ENCODE peak calls at places on chromosomes 6 and 20, in six cellular contexts. S is GM12878, D is neural progenitor cell, U is fibroblast of lung, L is IMR-90, B is hepatocyte. W is an unnamed sample.

GRCh38 chr20:9066196-9066595 is 2.7 kb upstream of the PLCB4 start:
- DNase-seq in S (no peak), D (no peak), U (no peak), L (no peak), B (no peak), W (no peak)

GRCh38 chr20:20712004-20712473 is 405 bp downstream of the RALGAPA2 start:
- DNase-seq in S (no peak), D (peak), U (peak), L (no peak), B (peak), W (no peak)

GRCh38 chr6:53282741-53283140 is 66.0 kb downstream of the ELOVL5 start:
- DNase-seq in S (no peak), D (no peak), U (no peak), L (no peak), B (no peak), W (no peak)

GRCh38 chr20:1619861-1620444 is at the start of gene SIRPB1:
- DNase-seq in S (no peak), D (no peak), U (no peak), L (peak), B (peak), W (no peak)

GRCh38 chr6:159941286-159942113 is 27.4 kb upstream of the IGF2R start:
- DNase-seq in S (peak), D (peak), U (peak), L (peak), B (peak), W (peak)

GRCh38 chr20:14189794-14190402 is 147.5 kb downstream of the FLRT3 start:
- DNase-seq in S (no peak), D (peak), U (peak), L (peak), B (peak), W (peak)

GRCh38 chr20:1313236-1313964 is 15.5 kb downstream of the SDCBP2 start:
- DNase-seq in S (no peak), D (peak), U (peak), L (peak), B (peak), W (peak)

GRCh38 chr6:36324191-36324590 is 12.5 kb downstream of the BNIP5 start:
- DNase-seq in S (no peak), D (no peak), U (no peak), L (no peak), B (no peak), W (no peak)

GRCh38 chr6:130681028-130681427 is 146.2 kb upstream of the SMLR1 start:
- DNase-seq in S (no peak), D (no peak), U (peak), L (peak), B (no peak), W (peak)

GRCh38 chr6:139801571-139802321 is 427.3 kb upstream of the CITED2 start:
- DNase-seq in S (no peak), D (peak), U (peak), L (peak), B (peak), W (peak)

GRCh38 chr6:29647927-29648642 is 8.8 kb upstream of the MOG start:
- DNase-seq in S (no peak), D (peak), U (peak), L (peak), B (peak), W (peak)

GRCh38 chr20:17023811-17024210 is 203.0 kb upstream of the PCSK2 start:
- DNase-seq in S (no peak), D (peak), U (no peak), L (peak), B (peak), W (peak)

GRCh38 chr6:47138046-47138445 is 95.9 kb upstream of the ADGRF1 start:
- DNase-seq in S (no peak), D (no peak), U (no peak), L (peak), B (no peak), W (peak)

GRCh38 chr6:76708641-76709331 is 636.3 kb upstream of the IMPG1 start:
- DNase-seq in S (no peak), D (no peak), U (no peak), L (no peak), B (no peak), W (no peak)

GRCh38 chr6:72328775-72329174 is 293.1 kb upstream of the KCNQ5 start:
- DNase-seq in S (no peak), D (no peak), U (no peak), L (no peak), B (no peak), W (no peak)

GRCh38 chr20:24745206-24745605 is 203.9 kb upstream of the CST7 start:
- DNase-seq in S (no peak), D (no peak), U (no peak), L (no peak), B (no peak), W (no peak)

GRCh38 chr20:51510961-51511360 is 31.6 kb downstream of the NFATC2 start:
- DNase-seq in S (no peak), D (no peak), U (no peak), L (no peak), B (no peak), W (no peak)

GRCh38 chr6:11729083-11729482 is 49.5 kb downstream of the ADTRP start:
- DNase-seq in S (no peak), D (no peak), U (no peak), L (no peak), B (no peak), W (no peak)

GRCh38 chr6:11730645-11731044 is 48.0 kb downstream of the ADTRP start:
- DNase-seq in S (peak), D (no peak), U (no peak), L (no peak), B (no peak), W (no peak)

GRCh38 chr6:11732036-11732545 is 46.5 kb downstream of the ADTRP start:
- DNase-seq in S (peak), D (no peak), U (peak), L (peak), B (no peak), W (no peak)

GRCh38 chr6:11727995-11728961 is 50.3 kb downstream of the ADTRP start:
- DNase-seq in S (no peak), D (no peak), U (no peak), L (no peak), B (no peak), W (no peak)

DNA sequence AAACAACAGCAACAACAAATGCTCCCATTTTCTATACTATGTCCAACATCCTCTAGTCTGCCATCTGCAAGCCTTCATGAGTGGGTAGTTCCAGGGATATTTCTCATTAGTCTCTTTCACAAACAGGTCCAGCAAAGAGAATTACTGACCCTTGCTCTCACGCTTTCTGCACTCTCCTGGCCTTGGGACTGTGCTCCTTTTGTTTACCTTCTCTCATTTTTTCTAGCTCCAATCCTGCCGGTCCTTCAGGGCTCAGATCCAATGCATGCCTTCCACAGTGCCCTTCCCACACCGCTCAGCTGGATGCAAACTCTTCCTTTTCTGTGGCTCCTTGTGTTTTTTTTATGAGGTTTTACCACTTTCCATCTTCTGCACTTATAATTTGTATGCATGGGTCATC is 47.2 kb downstream of the ADTRP start:
- DNase-seq in S (no peak), D (no peak), U (no peak), L (no peak), B (peak), W (no peak)
- H2AFZ ChIP-seq in S (no peak), D (no peak), U (no peak), L (no peak), B (no peak), W (no peak)

DNA sequence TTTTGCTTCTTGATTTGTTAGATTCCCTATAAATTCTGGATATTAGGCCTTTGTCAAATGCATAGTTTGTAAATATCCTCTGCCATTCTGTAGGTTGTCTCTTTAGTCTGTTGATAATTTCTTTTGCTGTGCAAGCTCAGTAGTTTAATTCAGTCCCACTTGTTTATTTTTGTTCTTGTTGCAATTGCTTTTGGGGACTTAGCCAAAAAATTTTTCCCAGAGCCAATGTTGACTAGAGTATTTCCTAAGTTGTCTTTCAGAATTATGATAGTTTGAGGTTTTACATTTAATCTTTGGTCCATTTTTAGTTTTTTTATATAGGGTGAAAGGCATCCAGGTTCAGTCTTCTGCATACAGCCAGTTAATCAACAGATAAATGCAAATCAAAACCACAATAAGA is 96.0 kb downstream of the PRKN start:
- DNase-seq in S (no peak), D (no peak), U (peak), L (no peak), B (no peak), W (no peak)
- TF ChIP-seq CTCF in S (no peak), D (no peak), U (no peak), L (no peak), B (no peak), W (no peak)

GRCh38 chr20:33859157-33859695 is 48.1 kb downstream of the CHMP4B start:
- DNase-seq in S (no peak), D (no peak), U (no peak), L (no peak), B (no peak), W (no peak)
- H2AFZ ChIP-seq in S (no peak), D (no peak), U (no peak), L (no peak), B (no peak), W (no peak)

GRCh38 chr20:62943396-62943795 is 5.4 kb downstream of the GID8 start:
- DNase-seq in S (no peak), D (no peak), U (no peak), L (no peak), B (no peak), W (no peak)

GRCh38 chr20:62941792-62942191 is 3.8 kb downstream of the GID8 start:
- DNase-seq in S (no peak), D (no peak), U (no peak), L (peak), B (no peak), W (no peak)

GRCh38 chr20:62938105-62938888 is at the start of gene GID8:
- DNase-seq in S (no peak), D (peak), U (peak), L (peak), B (peak), W (peak)

GRCh38 chr20:62942456-62942855 is 4.5 kb downstream of the GID8 start:
- DNase-seq in S (no peak), D (no peak), U (no peak), L (no peak), B (no peak), W (no peak)

DNA sequence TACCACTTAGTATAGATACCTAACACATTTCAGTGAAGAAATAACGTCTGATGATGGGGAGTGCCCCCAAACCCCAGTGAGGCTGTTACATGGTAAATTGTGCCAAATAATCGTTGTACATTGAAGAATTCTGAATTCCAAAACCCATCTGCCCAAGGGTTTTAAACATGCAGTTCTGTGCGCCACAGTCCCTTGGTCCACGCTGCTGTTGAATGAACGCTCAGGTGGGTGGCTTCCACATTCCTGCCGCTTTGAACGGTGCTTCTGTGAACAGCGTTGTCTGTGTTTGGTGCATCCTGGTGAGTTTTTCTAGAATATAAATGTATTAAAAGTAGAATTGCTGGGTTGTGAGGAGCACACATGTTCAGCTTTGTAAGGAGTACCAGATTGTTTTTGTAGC is 2.9 kb downstream of the GID8 start:
- DNase-seq in S (no peak), D (no peak), U (no peak), L (no peak), B (no peak), W (no peak)
- TF ChIP-seq CTCF in S (no peak), D (no peak), U (no peak), L (no peak), B (no peak), W (no peak)

GRCh38 chr6:31490115-31490873 is 7.7 kb upstream of the MICB start:
- DNase-seq in S (no peak), D (no peak), U (no peak), L (no peak), B (no peak), W (no peak)

GRCh38 chr6:31497595-31498476 is at the start of gene MICB:
- DNase-seq in S (peak), D (peak), U (peak), L (peak), B (peak), W (peak)

GRCh38 chr6:31498748-31499147 is 803 bp downstream of the MICB start:
- DNase-seq in S (no peak), D (peak), U (peak), L (no peak), B (peak), W (no peak)

GRCh38 chr6:31495580-31495979 is 2.4 kb upstream of the MICB start:
- DNase-seq in S (no peak), D (no peak), U (peak), L (peak), B (no peak), W (peak)

GRCh38 chr6:31493875-31494694 is 3.9 kb upstream of the MICB start:
- DNase-seq in S (peak), D (peak), U (peak), L (peak), B (peak), W (peak)
- H2AFZ ChIP-seq in S (peak), D (peak), U (peak), L (peak), B (peak), W (peak)